ENCODE peak calls at places on chromosomes 12 and 14, in four cellular contexts. P is HepG2, S is heart right ventricle, R is natural killer cell. Q is an unnamed sample.
A peak's percentile ranks its signal among the peaks of the same experiment; 100 is the strongest.

GRCh38 chr14:102138935-102139247 is 806 bp upstream of the WDR20 start:
- ATAC-seq in P (peak; percentile 23), S (no peak), R (no peak), Q (no peak)

GRCh38 chr12:94092516-94093241 is 55.7 kb upstream of the PLXNC1 start:
- ATAC-seq in P (no peak), S (no peak), R (no peak), Q (no peak)

GRCh38 chr12:82896979-82897378 is 210.3 kb downstream of the TMTC2 start:
- ATAC-seq in P (no peak), S (no peak), R (no peak), Q (no peak)

GRCh38 chr14:63677891-63678379 is 36.3 kb upstream of the WDR89 start:
- ATAC-seq in P (no peak), S (no peak), R (no peak), Q (no peak)

GRCh38 chr14:73259837-73260236 is 22.5 kb downstream of the PAPLN start:
- ATAC-seq in P (no peak), S (no peak), R (no peak), Q (no peak)

GRCh38 chr14:36438883-36439282 is 81.1 kb downstream of the NKX2-1 start:
- ATAC-seq in P (no peak), S (no peak), R (no peak), Q (no peak)

GRCh38 chr12:12265571-12266388 is 1.1 kb downstream of the LRP6 start:
- ATAC-seq in P (peak; percentile 34), S (no peak), R (no peak), Q (no peak)

GRCh38 chr14:105502446-105503295 is 11.6 kb downstream of the TEDC1 start:
- ATAC-seq in P (peak; percentile 4), S (no peak), R (no peak), Q (no peak)

GRCh38 chr12:57549203-57549908 is 488 bp upstream of the KIF5A start:
- ATAC-seq in P (no peak), S (no peak), R (no peak), Q (no peak)

GRCh38 chr14:100143934-100144333 is 15.5 kb downstream of the DEGS2 start:
- ATAC-seq in P (no peak), S (no peak), R (no peak), Q (no peak)

GRCh38 chr12:52708010-52708409 is 4.7 kb upstream of the KRT77 start:
- ATAC-seq in P (no peak), S (no peak), R (no peak), Q (no peak)

GRCh38 chr14:73372529-73372928 is 85.8 kb downstream of the NUMB start:
- ATAC-seq in P (no peak), S (no peak), R (no peak), Q (no peak)

GRCh38 chr14:54446201-54446693 is 5.1 kb upstream of the CNIH1 start:
- ATAC-seq in P (no peak), S (no peak), R (no peak), Q (no peak)

GRCh38 chr14:74240794-74241610 is 1.8 kb downstream of the VSX2 start:
- ATAC-seq in P (no peak), S (no peak), R (no peak), Q (no peak)

GRCh38 chr12:108701779-108702435 is 29.4 kb downstream of the CORO1C start:
- ATAC-seq in P (no peak), S (peak; percentile 54), R (peak; percentile 79), Q (no peak)

GRCh38 chr14:99637624-99638023 is 7.3 kb upstream of the HHIPL1 start:
- ATAC-seq in P (no peak), S (no peak), R (no peak), Q (no peak)

Q was measured in stimulated activated memory B cell treated with anti-CD40 and anti-IgM and Interleukin-4, amounts not matched to agents 10 μg/mL and 1 μg/mL and 100 μg/mL, for 72 hours.